ENCODE peak calls at places on chromosomes 5 and 9, in four cellular contexts. B is mammary epithelial cell, Z is HCT116, U is fibroblast of lung. A is an unnamed sample. For H4K20me1, the result is how much of the 10 kb centered on the place peaks cover.

GRCh38 chr5:102782245-102782872 is 27.3 kb downstream of the PAM start:
- DNase-seq in Z (no peak), U (no peak), B (no peak), A (no peak)

GRCh38 chr5:113474100-113474700 is 14.1 kb downstream of the MCC start:
- DNase-seq in Z (no peak), U (no peak), B (no peak), A (no peak)

GRCh38 chr5:135151256-135151655 is 117.2 kb upstream of the PITX1 start:
- DNase-seq in U (no peak), Z (no peak), B (no peak), A (no peak)

GRCh38 chr5:133400831-133401351 is 211.4 kb downstream of the FSTL4 start:
- DNase-seq in Z (no peak), U (no peak), B (no peak), A (no peak)

GRCh38 chr9:18331808-18332209 is 142.1 kb upstream of the ADAMTSL1 start:
- DNase-seq in Z (no peak), B (no peak), U (peak), A (no peak)

GRCh38 chr9:36163049-36163839 is 5.9 kb upstream of the CCIN start:
- DNase-seq in Z (no peak), B (no peak), U (peak), A (no peak)

GRCh38 chr5:42854795-42855194 is 43.1 kb upstream of the SELENOP start:
- DNase-seq in B (no peak), Z (no peak), U (no peak), A (peak)

GRCh38 chr5:139925650-139926640 is 117.2 kb downstream of the NRG2 start:
- DNase-seq in B (no peak), U (no peak), Z (no peak), A (no peak)

GRCh38 chr5:132822650-132823480 is 7.6 kb downstream of the SHROOM1 start:
- DNase-seq in U (peak), Z (no peak), B (no peak), A (no peak)

GRCh38 chr5:55484531-55484930 is 50.2 kb downstream of the PLPP1 start:
- DNase-seq in Z (no peak), B (no peak), U (no peak), A (no peak)

GRCh38 chr9:113999256-114000062 is 78.6 kb downstream of the AMBP start:
- DNase-seq in B (no peak), Z (no peak), U (peak), A (no peak)

GRCh38 chr9:88852794-88853193 is 138.5 kb upstream of the S1PR3 start:
- DNase-seq in U (peak), B (peak), Z (peak), A (no peak)

GRCh38 chr9:124217839-124218437 is 39.8 kb upstream of the NEK6 start:
- DNase-seq in B (no peak), Z (no peak), U (no peak), A (peak)

GRCh38 chr9:134168731-134169130 is 4.4 kb upstream of the RNU6ATAC start:
- DNase-seq in U (no peak), Z (no peak), B (no peak), A (no peak)

GRCh38 chr5:169256191-169256590 is 44.7 kb downstream of the SLIT3 start:
- DNase-seq in U (no peak), Z (no peak), B (no peak), A (no peak)

GRCh38 chr5:111447822-111448221 is 64.5 kb downstream of the STARD4 start:
- DNase-seq in Z (no peak), U (no peak), B (no peak), A (no peak)

GRCh38 chr5:141476132-141476909 is 555 bp downstream of the PCDHGC3 start:
- DNase-seq in B (peak), U (peak), Z (no peak), A (peak)

GRCh38 chr5:141477815-141478214 is 2.0 kb downstream of the PCDHGC3 start:
- DNase-seq in Z (no peak), U (no peak), B (no peak), A (no peak)

GRCh38 chr5:141478321-141478945 is 2.7 kb downstream of the PCDHGC3 start:
- DNase-seq in B (peak), U (peak), Z (no peak), A (no peak)

GRCh38 chr5:141477169-141477568 is 1.4 kb downstream of the PCDHGC3 start:
- DNase-seq in B (no peak), Z (no peak), U (no peak), A (no peak)

GRCh38 chr5:141479776-141480175 is 4.0 kb downstream of the PCDHGC3 start:
- DNase-seq in B (no peak), U (no peak), Z (no peak), A (no peak)
- H4K20me1 ChIP-seq in B (under half), U (under half), Z (under half), A (under half)

DNA sequence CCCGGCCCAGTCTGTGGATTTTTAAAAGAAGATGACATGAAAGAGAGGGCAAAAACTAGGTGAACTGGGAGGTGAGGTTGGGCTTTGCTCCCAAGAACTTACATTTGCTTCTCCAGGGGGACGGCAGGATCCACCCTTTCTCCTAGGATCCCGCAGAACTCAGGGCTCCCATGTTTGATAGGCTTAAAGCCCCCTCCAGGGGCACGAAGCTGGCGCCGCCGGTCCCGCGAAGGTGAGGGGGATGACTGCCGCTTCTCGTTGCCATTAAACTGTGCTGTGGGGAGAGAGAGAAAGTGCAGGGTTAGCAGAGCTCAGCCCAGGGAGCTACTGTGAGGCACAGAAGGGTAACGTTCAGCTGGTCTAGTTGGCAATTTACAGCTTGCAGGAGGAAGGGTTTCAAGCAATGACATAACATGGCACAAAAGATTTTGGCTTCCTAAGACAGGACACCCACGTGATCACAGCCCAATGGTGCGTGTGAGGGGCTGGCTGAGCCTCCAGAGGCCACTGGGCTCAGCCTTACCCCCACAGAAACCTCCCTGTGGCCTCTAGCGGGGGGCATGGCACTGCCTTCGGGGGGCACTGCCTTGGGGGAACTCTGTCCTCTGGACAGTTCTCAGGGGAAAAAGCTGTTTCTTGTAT is 52.0 kb upstream of the SLC25A51 start:
- DNase-seq in Z (no peak), B (no peak), U (no peak), A (no peak)
- H3K4me2 ChIP-seq in Z (no peak), B (no peak), U (no peak), A (no peak)

DNA sequence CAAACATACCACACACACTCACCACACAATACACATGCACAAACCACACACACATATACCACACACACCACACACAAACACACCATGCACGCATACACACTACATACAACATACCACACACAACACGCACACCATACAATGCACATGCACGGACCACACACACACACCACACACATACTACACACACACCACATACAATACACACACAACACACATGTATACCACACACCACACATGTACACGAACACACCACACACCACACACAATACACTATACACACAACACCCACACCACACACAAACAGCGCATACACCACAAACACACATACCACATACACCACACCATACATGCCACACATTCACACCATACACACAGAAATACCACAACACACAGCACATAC is 480.3 kb downstream of the DIRAS2 start:
- DNase-seq in B (no peak), Z (no peak), U (no peak), A (no peak)
- H4K20me1 ChIP-seq in B (under half), Z (under half), U (under half), A (under half)

DNA sequence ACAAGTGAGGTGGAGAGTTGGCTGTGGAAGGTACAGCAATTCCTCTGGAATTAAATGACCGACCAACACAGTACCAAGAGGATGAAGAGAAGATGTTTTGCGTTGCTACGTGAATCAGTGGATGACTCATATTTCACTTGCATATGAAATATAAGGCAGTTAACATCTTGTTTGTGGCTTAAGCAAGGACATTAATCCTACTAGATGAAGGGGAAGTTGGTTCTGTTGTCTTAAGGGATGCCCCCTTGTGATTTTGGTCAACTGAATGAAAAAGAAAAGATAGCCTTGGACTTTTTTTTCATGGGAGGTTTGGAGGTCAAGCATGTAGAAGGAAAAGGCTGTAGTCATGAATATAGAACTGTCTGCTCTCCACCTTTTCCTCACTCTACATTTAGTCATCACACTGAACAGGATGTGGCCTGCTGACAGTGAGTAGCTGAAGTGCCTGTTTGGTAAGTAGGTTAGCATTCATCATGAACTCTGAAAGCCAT is 33.9 kb downstream of the VLDLR start:
- DNase-seq in B (peak), U (peak), Z (no peak), A (peak)
- H3K4me2 ChIP-seq in B (peak), U (no peak), Z (no peak), A (no peak)

GRCh38 chr5:171897231-171897630 is 109.2 kb downstream of the FBXW11 start:
- DNase-seq in B (no peak), Z (no peak), U (no peak), A (no peak)

GRCh38 chr5:171901764-171902163 is 104.7 kb downstream of the FBXW11 start:
- DNase-seq in U (no peak), Z (no peak), B (no peak), A (no peak)

GRCh38 chr5:171898879-171899278 is 107.6 kb downstream of the FBXW11 start:
- DNase-seq in B (no peak), U (no peak), Z (no peak), A (no peak)

GRCh38 chr5:171898379-171898778 is 108.1 kb downstream of the FBXW11 start:
- DNase-seq in B (no peak), U (no peak), Z (no peak), A (no peak)

GRCh38 chr5:171899792-171900191 is 106.6 kb downstream of the FBXW11 start:
- DNase-seq in Z (no peak), U (no peak), B (no peak), A (no peak)
- H4K20me1 ChIP-seq in Z (under half), U (under half), B (under half), A (under half)

GRCh38 chr5:171451421-171451820 is 32.0 kb downstream of the FGF18 start:
- DNase-seq in U (no peak), B (no peak), Z (no peak), A (no peak)
- H3K4me2 ChIP-seq in U (peak), B (peak), Z (peak), A (no peak)

GRCh38 chr9:99391937-99392574 is 170.0 kb downstream of the SEC61B start:
- DNase-seq in B (no peak), Z (no peak), U (no peak), A (no peak)
- H4K20me1 ChIP-seq in B (under half), Z (under half), U (under half), A (under half)

GRCh38 chr5:171449426-171449825 is 30.0 kb downstream of the FGF18 start:
- DNase-seq in Z (no peak), U (no peak), B (no peak), A (no peak)

GRCh38 chr5:171454549-171454948 is 35.1 kb downstream of the FGF18 start:
- DNase-seq in Z (no peak), B (no peak), U (no peak), A (no peak)

GRCh38 chr5:171453056-171453725 is 33.7 kb downstream of the FGF18 start:
- DNase-seq in B (no peak), Z (no peak), U (no peak), A (no peak)

GRCh38 chr5:171453988-171454387 is 34.5 kb downstream of the FGF18 start:
- DNase-seq in B (no peak), U (no peak), Z (no peak), A (no peak)

DNA sequence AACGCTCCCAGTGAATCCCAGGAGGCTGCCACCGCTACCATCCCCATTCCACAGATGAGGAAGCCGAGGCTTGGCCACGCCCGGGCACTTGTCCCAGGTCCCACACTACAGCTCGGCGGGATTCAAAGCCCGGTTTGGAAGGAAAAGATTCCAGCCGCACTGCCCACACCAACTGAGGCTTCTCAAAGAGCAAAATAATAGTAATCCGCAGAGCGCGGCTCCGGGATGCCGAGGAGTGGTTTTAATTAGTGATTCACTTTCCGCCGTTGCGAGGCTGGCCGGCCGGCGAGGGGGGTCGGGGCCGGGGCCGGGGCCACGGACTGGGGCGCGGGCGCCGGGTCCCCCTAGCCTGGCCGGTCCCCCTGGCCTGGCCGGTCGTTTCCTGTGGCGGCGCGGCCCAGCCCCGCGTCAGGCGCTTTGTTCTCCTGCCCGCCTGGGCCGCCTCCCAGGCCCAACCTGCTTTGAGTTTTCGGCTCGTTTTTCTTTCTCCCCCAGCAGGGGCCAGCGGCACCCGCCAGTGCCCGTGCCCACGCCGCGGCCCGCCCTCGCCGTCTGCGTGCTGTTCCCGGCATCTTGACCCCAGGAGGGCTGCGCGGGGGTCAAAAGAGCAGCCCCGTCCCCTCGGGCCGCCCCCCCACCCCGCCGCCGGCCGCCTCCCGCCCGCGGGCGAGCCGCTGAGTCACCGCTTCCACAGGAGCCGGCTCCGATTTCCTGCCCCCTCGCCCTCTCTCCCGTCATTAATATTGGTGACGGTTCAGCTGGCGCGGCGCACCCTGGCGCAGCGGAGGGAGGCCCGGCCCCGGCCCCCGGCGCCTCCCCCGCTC is 31.2 kb downstream of the FGF18 start:
- DNase-seq in B (peak), U (peak), Z (no peak), A (no peak)
- H3K4me2 ChIP-seq in B (peak), U (peak), Z (peak), A (no peak)

DNA sequence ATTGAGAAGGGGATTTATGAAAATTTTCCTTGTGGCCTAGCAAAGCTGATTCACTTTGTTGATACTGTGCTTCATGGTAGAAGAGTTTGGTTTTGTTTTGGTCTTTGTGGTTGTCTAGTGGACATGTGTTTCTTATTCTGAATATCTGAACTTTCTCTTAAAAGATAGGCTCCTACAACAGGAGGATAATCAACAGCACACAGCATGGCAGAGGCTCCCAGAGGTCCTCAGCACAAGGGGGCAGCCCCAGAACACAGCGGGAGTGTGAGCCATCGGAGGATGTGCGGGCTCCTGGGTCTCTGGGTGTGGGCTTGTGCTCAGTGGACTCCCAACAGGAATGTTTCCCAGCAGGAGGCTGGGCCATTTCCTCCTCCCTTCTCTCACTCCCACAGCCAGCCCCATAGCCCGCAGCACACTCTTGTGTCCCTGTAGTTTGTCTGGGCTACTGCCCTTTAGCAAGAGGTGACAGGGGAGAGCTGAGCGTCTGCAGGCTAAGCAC is 164.3 kb upstream of the OTULINL start:
- DNase-seq in Z (no peak), B (no peak), U (peak), A (no peak)
- H4K20me1 ChIP-seq in Z (under half), B (under half), U (under half), A (under half)

A was measured in MM.1S.